ENCODE peak calls at places on chromosomes 3 and 15, in nine cellular contexts. M, Y, K, B, C, P, A, O and S are unnamed samples.

GRCh38 chr3:187920871-187921270 is 175.6 kb upstream of the BCL6 start:
- DNase-seq in M (no peak), Y (no peak), K (peak), B (no peak), C (no peak), P (no peak), A (no peak), O (no peak), S (peak)

GRCh38 chr3:182028081-182028480 is 316.4 kb downstream of the SOX2 start:
- DNase-seq in M (no peak), Y (no peak), K (no peak), B (no peak), C (no peak), P (no peak), A (no peak), O (no peak), S (no peak)

GRCh38 chr15:70508561-70509281 is 254.6 kb downstream of the UACA start:
- DNase-seq in M (no peak), Y (no peak), K (no peak), B (no peak), C (no peak), P (no peak), A (peak), O (no peak), S (no peak)

GRCh38 chr15:99076555-99077308 is 28.1 kb upstream of the SYNM start:
- DNase-seq in M (peak), Y (no peak), K (peak), B (peak), C (peak), P (peak), A (peak), O (peak), S (peak)

GRCh38 chr15:82039871-82040270 is 5.9 kb downstream of the MEX3B start:
- DNase-seq in M (no peak), Y (no peak), K (no peak), B (no peak), C (no peak), P (no peak), A (no peak), O (no peak), S (no peak)

GRCh38 chr15:66698318-66698961 is 3.6 kb upstream of the SMAD6 start:
- DNase-seq in M (peak), Y (no peak), K (no peak), B (peak), C (peak), P (peak), A (peak), O (no peak), S (peak)

GRCh38 chr15:40471105-40471777 is 457 bp downstream of the CHST14 start:
- DNase-seq in M (no peak), Y (no peak), K (peak), B (no peak), C (peak), P (peak), A (peak), O (no peak), S (no peak)

GRCh38 chr3:195844671-195845218 is 33.0 kb upstream of the MUC4 start:
- DNase-seq in M (no peak), Y (no peak), K (no peak), B (no peak), C (no peak), P (no peak), A (no peak), O (no peak), S (no peak)

GRCh38 chr3:107431298-107432012 is 54.2 kb downstream of the CCDC54 start:
- DNase-seq in M (peak), Y (peak), K (peak), B (peak), C (peak), P (peak), A (peak), O (peak), S (peak)

GRCh38 chr3:66276705-66277274 is 56.0 kb downstream of the SLC25A26 start:
- DNase-seq in M (no peak), Y (no peak), K (peak), B (peak), C (peak), P (peak), A (peak), O (no peak), S (peak)

GRCh38 chr3:191236635-191237034 is 37.6 kb downstream of the OSTN start:
- DNase-seq in M (no peak), Y (no peak), K (no peak), B (no peak), C (no peak), P (no peak), A (no peak), O (no peak), S (no peak)

GRCh38 chr15:56984681-56985515 is 66.5 kb downstream of the TCF12 start:
- DNase-seq in M (no peak), Y (no peak), K (no peak), B (no peak), C (no peak), P (no peak), A (no peak), O (no peak), S (no peak)

GRCh38 chr15:70088887-70089691 is 8.6 kb downstream of the TLE3 start:
- DNase-seq in M (no peak), Y (no peak), K (peak), B (peak), C (no peak), P (no peak), A (no peak), O (no peak), S (peak)

DNA sequence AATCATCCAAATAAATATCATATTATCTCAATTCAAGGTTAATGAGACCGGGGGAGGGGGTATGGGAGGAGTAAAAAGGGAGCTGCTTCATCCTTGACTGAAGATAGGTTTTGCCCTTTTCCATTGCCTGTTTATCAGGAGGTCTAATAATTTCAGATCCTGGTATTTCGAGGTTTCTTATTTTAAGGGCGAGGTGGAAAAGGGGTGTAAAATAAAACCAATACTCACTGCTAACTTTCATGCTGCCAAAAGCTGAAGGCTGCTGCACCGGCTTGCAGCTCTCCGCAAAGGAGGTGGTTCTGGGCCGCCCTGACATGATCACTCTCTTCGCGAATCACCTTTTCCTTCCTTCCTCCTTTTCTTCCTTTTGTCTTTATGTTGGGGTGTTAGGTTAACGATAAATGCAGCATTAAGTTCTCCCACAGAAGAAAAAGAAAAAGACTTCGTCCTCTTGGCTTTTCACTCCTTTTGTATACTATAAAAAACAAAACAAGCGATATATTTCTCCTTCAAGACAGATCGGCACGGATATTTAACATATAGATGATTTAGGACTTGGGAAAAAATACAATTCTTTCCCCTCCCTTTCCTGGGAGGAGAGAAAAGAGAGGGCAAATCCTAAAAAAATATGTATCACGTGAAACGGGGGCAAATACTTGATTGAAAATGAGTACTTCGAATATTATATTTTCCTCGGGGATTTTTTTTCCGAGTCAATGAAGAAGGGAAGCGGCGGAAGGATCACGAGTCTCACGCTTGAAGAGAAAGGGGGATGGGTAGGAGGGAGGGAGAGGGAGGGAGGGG is 926 bp downstream of the GSK3B start:
- DNase-seq in M (no peak), Y (no peak), K (peak), B (peak), C (peak), P (peak), A (peak), O (no peak), S (no peak)
- TF ChIP-seq POLR2A in M (no peak), Y (no peak), K (no peak), B (no peak), C (no peak), P (no peak), A (no peak), O (no peak), S (no peak)

GRCh38 chr3:39154323-39155021 is 1.1 kb upstream of the CSRNP1 start:
- DNase-seq in M (peak), Y (no peak), K (no peak), B (peak), C (no peak), P (peak), A (peak), O (no peak), S (peak)
- TF ChIP-seq POLR2A in M (no peak), Y (no peak), K (no peak), B (no peak), C (no peak), P (no peak), A (peak), O (no peak), S (no peak)

GRCh38 chr3:9769426-9770275 is at the start of gene CAMK1:
- DNase-seq in M (peak), Y (no peak), K (peak), B (peak), C (peak), P (peak), A (peak), O (peak), S (peak)
- TF ChIP-seq POLR2A in M (peak), Y (no peak), K (peak), B (peak), C (no peak), P (peak), A (peak), O (no peak), S (peak)

DNA sequence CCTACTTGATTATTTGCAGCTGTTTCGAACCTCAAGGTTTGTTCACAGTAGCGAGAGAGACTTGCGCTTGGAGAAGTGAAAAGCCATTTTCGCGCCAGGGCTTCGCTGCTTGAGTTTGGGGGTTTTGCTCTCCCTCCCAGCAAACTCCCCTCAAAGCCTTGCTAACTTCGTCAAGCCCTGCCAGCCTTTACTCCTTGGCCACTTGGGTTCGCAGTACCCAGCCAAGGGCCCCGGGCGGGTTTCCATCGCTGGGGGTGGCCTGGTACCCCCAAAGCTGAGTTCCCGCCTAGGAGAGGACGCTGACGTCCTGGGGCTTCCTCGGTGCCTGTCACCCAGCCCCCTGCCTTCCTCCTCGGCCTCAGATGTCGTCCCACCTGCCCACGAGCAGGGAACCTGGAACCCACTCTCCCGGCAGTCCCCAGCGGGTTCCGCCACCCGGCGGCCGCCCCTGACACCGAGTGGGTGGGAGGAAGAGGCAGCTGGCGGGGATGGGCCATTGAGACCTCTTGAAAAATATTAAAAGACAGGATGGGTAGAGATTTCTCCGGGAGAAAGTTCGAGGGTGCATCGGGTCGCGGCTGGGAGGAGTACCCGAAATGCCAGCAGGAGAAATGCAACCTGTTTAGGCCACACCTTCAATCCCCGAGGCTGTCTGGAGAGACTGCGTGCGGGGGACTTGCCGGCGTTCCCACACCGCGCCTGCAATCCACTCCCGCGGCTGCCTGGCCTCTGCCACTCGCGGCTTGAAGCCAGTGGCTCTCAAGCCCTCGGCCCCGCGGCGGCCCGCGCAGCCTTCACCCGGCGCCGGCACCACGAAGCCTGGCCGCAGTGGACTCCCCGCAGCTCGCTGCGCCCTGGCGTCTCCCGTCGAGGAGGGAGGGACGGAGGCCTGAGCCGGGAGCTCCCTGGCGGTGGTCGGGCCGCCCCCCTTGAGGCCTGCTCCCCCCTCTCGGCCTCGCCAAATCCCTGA is 8.8 kb upstream of the NR2F2 start:
- DNase-seq in M (no peak), Y (no peak), K (peak), B (no peak), C (peak), P (no peak), A (no peak), O (no peak), S (peak)
- TF ChIP-seq POLR2A in M (no peak), Y (no peak), K (no peak), B (no peak), C (no peak), P (no peak), A (no peak), O (no peak), S (peak)

GRCh38 chr15:63052961-63053698 is 10.6 kb downstream of the TPM1 start:
- DNase-seq in M (no peak), Y (no peak), K (peak), B (peak), C (peak), P (no peak), A (peak), O (no peak), S (peak)
- TF ChIP-seq POLR2A in M (no peak), Y (no peak), K (no peak), B (no peak), C (no peak), P (no peak), A (no peak), O (no peak), S (no peak)